ENCODE peak calls at places on chromosomes 5 and 9, in eight cellular contexts. E is GM04503; I is HT1080; K is cardiac fibroblast; M is NCI-H774; V is fibroblast of gingiva; L is dorsolateral prefrontal cortex; F is activated T-helper 9 cell treated with anti-CD3 and anti-CD28 coated beads, Interleukin-2, amount 50 U/mL, for 16 hours. Y is an unnamed sample.

GRCh38 chr5:134224905-134225779 is 731 bp downstream of the PPP2CA start:
- DNase-seq in E (no peak), I (peak), K (peak), M (peak), V (peak), L (peak), F (peak), Y (peak)

GRCh38 chr5:139745121-139745799 is 50.3 kb upstream of the PSD2 start:
- DNase-seq in E (peak), I (peak), K (peak), M (no peak), V (peak), L (no peak), F (no peak), Y (no peak)

GRCh38 chr5:138948391-138949222 is 73.5 kb upstream of the LRRTM2 start:
- DNase-seq in E (no peak), I (no peak), K (no peak), M (no peak), V (no peak), L (no peak), F (no peak), Y (no peak)

GRCh38 chr5:77454123-77454522 is 38.0 kb downstream of the WDR41 start:
- DNase-seq in E (no peak), I (no peak), K (no peak), M (no peak), V (no peak), L (no peak), F (no peak), Y (no peak)

GRCh38 chr5:171762016-171762415 is 23.6 kb upstream of the SMIM23 start:
- DNase-seq in E (no peak), I (no peak), K (no peak), M (no peak), V (peak), L (no peak), F (no peak), Y (no peak)

GRCh38 chr5:1101991-1102713 is 9.7 kb downstream of the SLC12A7 start:
- DNase-seq in E (no peak), I (no peak), K (peak), M (no peak), V (no peak), L (no peak), F (no peak), Y (no peak)

GRCh38 chr5:138408023-138408422 is 30.8 kb upstream of the REEP2 start:
- DNase-seq in E (no peak), I (no peak), K (no peak), M (peak), V (no peak), L (no peak), F (no peak), Y (no peak)

GRCh38 chr5:7539571-7539970 is 143.6 kb downstream of the ADCY2 start:
- DNase-seq in E (no peak), I (no peak), K (no peak), M (no peak), V (no peak), L (no peak), F (no peak), Y (no peak)

GRCh38 chr9:36040271-36040925 is 3.7 kb downstream of the RECK start:
- DNase-seq in E (no peak), I (no peak), K (no peak), M (no peak), V (no peak), L (no peak), F (no peak), Y (no peak)

GRCh38 chr9:16294371-16294770 is 576.1 kb downstream of the BNC2 start:
- DNase-seq in E (peak), I (no peak), K (peak), M (no peak), V (peak), L (no peak), F (no peak), Y (no peak)

GRCh38 chr9:6383551-6384225 is 29.3 kb upstream of the UHRF2 start:
- DNase-seq in E (peak), I (no peak), K (peak), M (no peak), V (peak), L (no peak), F (no peak), Y (no peak)

GRCh38 chr9:93673271-93673843 is 97.0 kb downstream of the PHF2 start:
- DNase-seq in E (no peak), I (peak), K (peak), M (no peak), V (no peak), L (no peak), F (no peak), Y (peak)

GRCh38 chr9:4769321-4770080 is 23.2 kb upstream of the RCL1 start:
- DNase-seq in E (no peak), I (peak), K (peak), M (no peak), V (no peak), L (no peak), F (no peak), Y (no peak)

GRCh38 chr5:169251685-169252084 is 49.3 kb downstream of the SLIT3 start:
- DNase-seq in E (peak), I (no peak), K (no peak), M (no peak), V (no peak), L (no peak), F (no peak), Y (no peak)

GRCh38 chr5:54673523-54674225 is 156.1 kb downstream of the SNX18 start:
- DNase-seq in E (no peak), I (no peak), K (peak), M (no peak), V (no peak), L (peak), F (no peak), Y (no peak)

GRCh38 chr9:89408628-89409101 is 89.2 kb downstream of the SEMA4D start:
- DNase-seq in E (no peak), I (peak), K (no peak), M (no peak), V (no peak), L (no peak), F (peak), Y (no peak)

GRCh38 chr9:134321571-134321930 is 4.7 kb upstream of the RXRA start:
- DNase-seq in E (no peak), I (no peak), K (no peak), M (no peak), V (no peak), L (no peak), F (no peak), Y (no peak)

GRCh38 chr5:135850671-135851070 is 16.2 kb downstream of the SLC25A48 start:
- DNase-seq in E (no peak), I (no peak), K (no peak), M (no peak), V (no peak), L (no peak), F (no peak), Y (no peak)

GRCh38 chr9:9389904-9390303 is 1222.9 kb downstream of the PTPRD start:
- DNase-seq in E (no peak), I (no peak), K (no peak), M (no peak), V (no peak), L (no peak), F (no peak), Y (no peak)

GRCh38 chr5:36934740-36935356 is 58.3 kb downstream of the NIPBL start:
- DNase-seq in E (no peak), I (peak), K (peak), M (no peak), V (no peak), L (no peak), F (no peak), Y (no peak)

GRCh38 chr5:172180936-172181335 is 7.1 kb downstream of the STK10 start:
- DNase-seq in E (no peak), I (no peak), K (no peak), M (no peak), V (no peak), L (no peak), F (no peak), Y (no peak)

GRCh38 chr5:71537681-71538080 is 49.5 kb upstream of the MCCC2 start:
- DNase-seq in E (no peak), I (no peak), K (peak), M (no peak), V (no peak), L (no peak), F (no peak), Y (no peak)

GRCh38 chr5:39175273-39175955 is 43.9 kb downstream of the FYB1 start:
- DNase-seq in E (no peak), I (no peak), K (no peak), M (no peak), V (no peak), L (no peak), F (no peak), Y (no peak)

GRCh38 chr9:109771796-109772525 is 8.0 kb upstream of the PALM2AKAP2 start:
- DNase-seq in E (no peak), I (no peak), K (peak), M (no peak), V (peak), L (no peak), F (no peak), Y (no peak)

GRCh38 chr5:59592101-59592500 is 301.4 kb downstream of the PDE4D start:
- DNase-seq in E (no peak), I (no peak), K (no peak), M (no peak), V (peak), L (no peak), F (no peak), Y (no peak)

GRCh38 chr9:133862585-133863041 is 124.5 kb upstream of the SARDH start:
- DNase-seq in E (no peak), I (no peak), K (no peak), M (no peak), V (no peak), L (peak), F (no peak), Y (no peak)

GRCh38 chr9:35972093-35972492 is 14.1 kb upstream of the OR2S2 start:
- DNase-seq in E (no peak), I (no peak), K (no peak), M (no peak), V (no peak), L (no peak), F (no peak), Y (no peak)

GRCh38 chr5:9562101-9562500 is 16.2 kb upstream of the SEMA5A start:
- DNase-seq in E (no peak), I (peak), K (no peak), M (no peak), V (no peak), L (no peak), F (no peak), Y (no peak)

GRCh38 chr9:121781701-121782464 is 130.4 kb downstream of the DAB2IP start:
- DNase-seq in E (no peak), I (no peak), K (no peak), M (no peak), V (no peak), L (no peak), F (no peak), Y (no peak)

GRCh38 chr5:107063511-107063910 is 607.2 kb downstream of the EFNA5 start:
- DNase-seq in E (no peak), I (peak), K (no peak), M (no peak), V (no peak), L (no peak), F (no peak), Y (no peak)

GRCh38 chr5:172740483-172741205 is 30.4 kb downstream of the DUSP1 start:
- DNase-seq in E (peak), I (peak), K (peak), M (no peak), V (peak), L (peak), F (no peak), Y (no peak)

GRCh38 chr9:36213387-36213786 is 22.7 kb downstream of the CLTA start:
- DNase-seq in E (no peak), I (no peak), K (no peak), M (no peak), V (no peak), L (no peak), F (no peak), Y (no peak)

GRCh38 chr5:95022967-95023695 is 261.8 kb downstream of the MCTP1 start:
- DNase-seq in E (no peak), I (peak), K (no peak), M (no peak), V (no peak), L (peak), F (no peak), Y (no peak)

GRCh38 chr9:79757906-79758669 is 186.3 kb downstream of the TLE4 start:
- DNase-seq in E (no peak), I (no peak), K (peak), M (no peak), V (no peak), L (no peak), F (no peak), Y (no peak)